ENCODE peak calls at places on chromosomes 7 and 10, in five cellular contexts. One of them, this sample, is unnamed.

GRCh38 chr7:28686418-28686800 is 271.7 kb downstream of the TRIL start:
- DNase-seq in NCI-H1436 treated with DMSO at 0.1 percent for 48 hours: peak
- DNase-seq in T-helper 2 cell: no peak
- DNase-seq in stimulated activated CD4-positive, alpha-beta T cell treated with anti-CD3 and anti-CD28 coated beads, Interleukin-2, amount 100 ng/mL, for 48 hours: no peak
- DNase-seq in germinal center: no peak
- DNase-seq in this sample: no peak

GRCh38 chr7:36633377-36633776 is 90.9 kb downstream of the AOAH start:
- DNase-seq in T-helper 2 cell: no peak
- DNase-seq in stimulated activated CD4-positive, alpha-beta T cell treated with anti-CD3 and anti-CD28 coated beads, Interleukin-2, amount 100 ng/mL, for 48 hours: no peak
- DNase-seq in NCI-H1436 treated with DMSO at 0.1 percent for 48 hours: no peak
- DNase-seq in germinal center: no peak
- DNase-seq in this sample: no peak

GRCh38 chr7:72038022-72038732 is 374.0 kb downstream of the CALN1 start:
- DNase-seq in T-helper 2 cell: no peak
- DNase-seq in germinal center: no peak
- DNase-seq in NCI-H1436 treated with DMSO at 0.1 percent for 48 hours: no peak
- DNase-seq in stimulated activated CD4-positive, alpha-beta T cell treated with anti-CD3 and anti-CD28 coated beads, Interleukin-2, amount 100 ng/mL, for 48 hours: no peak
- DNase-seq in this sample: no peak

GRCh38 chr7:75867390-75867717 is 11.5 kb upstream of the RHBDD2 start:
- DNase-seq in NCI-H1436 treated with DMSO at 0.1 percent for 48 hours: no peak
- DNase-seq in stimulated activated CD4-positive, alpha-beta T cell treated with anti-CD3 and anti-CD28 coated beads, Interleukin-2, amount 100 ng/mL, for 48 hours: no peak
- DNase-seq in germinal center: no peak
- DNase-seq in T-helper 2 cell: no peak
- DNase-seq in this sample: no peak

GRCh38 chr7:128703605-128704004 is 31.5 kb downstream of the GARIN1A start:
- DNase-seq in T-helper 2 cell: no peak
- DNase-seq in germinal center: no peak
- DNase-seq in NCI-H1436 treated with DMSO at 0.1 percent for 48 hours: no peak
- DNase-seq in stimulated activated CD4-positive, alpha-beta T cell treated with anti-CD3 and anti-CD28 coated beads, Interleukin-2, amount 100 ng/mL, for 48 hours: no peak
- DNase-seq in this sample: no peak

GRCh38 chr7:141864765-141865447 is 23.6 kb upstream of the PRSS37 start:
- DNase-seq in T-helper 2 cell: no peak
- DNase-seq in germinal center: no peak
- DNase-seq in NCI-H1436 treated with DMSO at 0.1 percent for 48 hours: no peak
- DNase-seq in stimulated activated CD4-positive, alpha-beta T cell treated with anti-CD3 and anti-CD28 coated beads, Interleukin-2, amount 100 ng/mL, for 48 hours: no peak
- DNase-seq in this sample: peak

GRCh38 chr10:60948871-60949270 is 4.9 kb upstream of the RHOBTB1 start:
- DNase-seq in T-helper 2 cell: no peak
- DNase-seq in stimulated activated CD4-positive, alpha-beta T cell treated with anti-CD3 and anti-CD28 coated beads, Interleukin-2, amount 100 ng/mL, for 48 hours: no peak
- DNase-seq in NCI-H1436 treated with DMSO at 0.1 percent for 48 hours: no peak
- DNase-seq in germinal center: no peak
- DNase-seq in this sample: no peak

GRCh38 chr7:116433246-116433645 is 66.3 kb upstream of the CAV2 start:
- DNase-seq in stimulated activated CD4-positive, alpha-beta T cell treated with anti-CD3 and anti-CD28 coated beads, Interleukin-2, amount 100 ng/mL, for 48 hours: no peak
- DNase-seq in NCI-H1436 treated with DMSO at 0.1 percent for 48 hours: no peak
- DNase-seq in germinal center: no peak
- DNase-seq in T-helper 2 cell: no peak
- DNase-seq in this sample: no peak

GRCh38 chr10:110841767-110842267 is 29.9 kb upstream of the PDCD4 start:
- DNase-seq in stimulated activated CD4-positive, alpha-beta T cell treated with anti-CD3 and anti-CD28 coated beads, Interleukin-2, amount 100 ng/mL, for 48 hours: no peak
- DNase-seq in NCI-H1436 treated with DMSO at 0.1 percent for 48 hours: no peak
- DNase-seq in T-helper 2 cell: no peak
- DNase-seq in germinal center: peak
- DNase-seq in this sample: no peak

GRCh38 chr10:131840788-131841118 is 60.1 kb upstream of the PPP2R2D start:
- DNase-seq in germinal center: no peak
- DNase-seq in stimulated activated CD4-positive, alpha-beta T cell treated with anti-CD3 and anti-CD28 coated beads, Interleukin-2, amount 100 ng/mL, for 48 hours: no peak
- DNase-seq in NCI-H1436 treated with DMSO at 0.1 percent for 48 hours: no peak
- DNase-seq in T-helper 2 cell: no peak
- DNase-seq in this sample: no peak

GRCh38 chr7:7920056-7920455 is 48.5 kb upstream of the GLCCI1 start:
- DNase-seq in T-helper 2 cell: no peak
- DNase-seq in germinal center: no peak
- DNase-seq in NCI-H1436 treated with DMSO at 0.1 percent for 48 hours: no peak
- DNase-seq in stimulated activated CD4-positive, alpha-beta T cell treated with anti-CD3 and anti-CD28 coated beads, Interleukin-2, amount 100 ng/mL, for 48 hours: no peak
- DNase-seq in this sample: no peak

GRCh38 chr10:17580853-17581252 is 36.3 kb downstream of the HACD1 start:
- DNase-seq in NCI-H1436 treated with DMSO at 0.1 percent for 48 hours: no peak
- DNase-seq in stimulated activated CD4-positive, alpha-beta T cell treated with anti-CD3 and anti-CD28 coated beads, Interleukin-2, amount 100 ng/mL, for 48 hours: no peak
- DNase-seq in T-helper 2 cell: no peak
- DNase-seq in germinal center: no peak
- DNase-seq in this sample: no peak

GRCh38 chr10:108783897-108784296 is 1139.4 kb downstream of the XPNPEP1 start:
- DNase-seq in NCI-H1436 treated with DMSO at 0.1 percent for 48 hours: no peak
- DNase-seq in T-helper 2 cell: no peak
- DNase-seq in stimulated activated CD4-positive, alpha-beta T cell treated with anti-CD3 and anti-CD28 coated beads, Interleukin-2, amount 100 ng/mL, for 48 hours: peak
- DNase-seq in germinal center: peak
- DNase-seq in this sample: peak

GRCh38 chr10:28800144-28800543 is 122.8 kb downstream of the BAMBI start:
- DNase-seq in stimulated activated CD4-positive, alpha-beta T cell treated with anti-CD3 and anti-CD28 coated beads, Interleukin-2, amount 100 ng/mL, for 48 hours: no peak
- DNase-seq in germinal center: no peak
- DNase-seq in T-helper 2 cell: no peak
- DNase-seq in NCI-H1436 treated with DMSO at 0.1 percent for 48 hours: no peak
- DNase-seq in this sample: no peak

GRCh38 chr7:135320277-135320676 is 86.6 kb downstream of the STRA8 start:
- DNase-seq in T-helper 2 cell: no peak
- DNase-seq in stimulated activated CD4-positive, alpha-beta T cell treated with anti-CD3 and anti-CD28 coated beads, Interleukin-2, amount 100 ng/mL, for 48 hours: no peak
- DNase-seq in NCI-H1436 treated with DMSO at 0.1 percent for 48 hours: no peak
- DNase-seq in germinal center: no peak
- DNase-seq in this sample: no peak

GRCh38 chr10:24503627-24504320 is 219.9 kb downstream of the ARHGAP21 start:
- DNase-seq in stimulated activated CD4-positive, alpha-beta T cell treated with anti-CD3 and anti-CD28 coated beads, Interleukin-2, amount 100 ng/mL, for 48 hours: peak
- DNase-seq in T-helper 2 cell: no peak
- DNase-seq in germinal center: peak
- DNase-seq in NCI-H1436 treated with DMSO at 0.1 percent for 48 hours: no peak
- DNase-seq in this sample: peak

GRCh38 chr10:59847888-59848287 is 58.5 kb downstream of the CCDC6 start:
- DNase-seq in T-helper 2 cell: no peak
- DNase-seq in germinal center: no peak
- DNase-seq in NCI-H1436 treated with DMSO at 0.1 percent for 48 hours: no peak
- DNase-seq in stimulated activated CD4-positive, alpha-beta T cell treated with anti-CD3 and anti-CD28 coated beads, Interleukin-2, amount 100 ng/mL, for 48 hours: no peak
- DNase-seq in this sample: no peak

GRCh38 chr7:100034871-100035510 is 14.6 kb upstream of the ZSCAN21 start:
- DNase-seq in T-helper 2 cell: no peak
- DNase-seq in NCI-H1436 treated with DMSO at 0.1 percent for 48 hours: no peak
- DNase-seq in stimulated activated CD4-positive, alpha-beta T cell treated with anti-CD3 and anti-CD28 coated beads, Interleukin-2, amount 100 ng/mL, for 48 hours: no peak
- DNase-seq in germinal center: no peak
- DNase-seq in this sample: no peak

GRCh38 chr7:132307465-132307864 is 268.8 kb downstream of the PLXNA4 start:
- DNase-seq in NCI-H1436 treated with DMSO at 0.1 percent for 48 hours: no peak
- DNase-seq in T-helper 2 cell: no peak
- DNase-seq in germinal center: no peak
- DNase-seq in stimulated activated CD4-positive, alpha-beta T cell treated with anti-CD3 and anti-CD28 coated beads, Interleukin-2, amount 100 ng/mL, for 48 hours: no peak
- DNase-seq in this sample: no peak

GRCh38 chr10:11743461-11744338 is 1.5 kb downstream of the ECHDC3 start:
- DNase-seq in stimulated activated CD4-positive, alpha-beta T cell treated with anti-CD3 and anti-CD28 coated beads, Interleukin-2, amount 100 ng/mL, for 48 hours: no peak
- DNase-seq in germinal center: no peak
- DNase-seq in T-helper 2 cell: no peak
- DNase-seq in NCI-H1436 treated with DMSO at 0.1 percent for 48 hours: no peak
- DNase-seq in this sample: no peak

GRCh38 chr7:111708072-111708471 is 145.8 kb upstream of the IMMP2L start:
- DNase-seq in T-helper 2 cell: no peak
- DNase-seq in stimulated activated CD4-positive, alpha-beta T cell treated with anti-CD3 and anti-CD28 coated beads, Interleukin-2, amount 100 ng/mL, for 48 hours: no peak
- DNase-seq in NCI-H1436 treated with DMSO at 0.1 percent for 48 hours: no peak
- DNase-seq in germinal center: no peak
- DNase-seq in this sample: no peak

This sample was measured in AML-193.